ENCODE peak calls at places on chromosome 5, in ten cellular contexts. One of them, this sample, is unnamed.
A peak's percentile ranks its signal among the peaks of the same experiment; 100 is the strongest.

GRCh38 chr5:28523887-28524637 is 1485.7 kb upstream of the CDH9 start:
- DNase-seq in CD8-positive, alpha-beta memory T cell: no peak
- DNase-seq in IMR-90: peak; percentile 53
- DNase-seq in neuronal stem cell: no peak
- DNase-seq in uterus: no peak
- DNase-seq in osteoblast: peak; percentile 27
- DNase-seq in left ventricle myocardium inferior: no peak
- DNase-seq in kidney epithelial cell: peak; percentile 82
- DNase-seq in transverse colon: no peak
- DNase-seq in brain microvascular endothelial cell: peak; percentile 94
- DNase-seq in this sample: no peak

GRCh38 chr5:170861855-170862766 is at the start of gene RANBP17:
- DNase-seq in neuronal stem cell: peak; percentile 71
- DNase-seq in transverse colon: peak; percentile 55
- DNase-seq in osteoblast: peak; percentile 95
- DNase-seq in uterus: peak; percentile 19
- DNase-seq in CD8-positive, alpha-beta memory T cell: no peak
- DNase-seq in left ventricle myocardium inferior: peak; percentile 20
- DNase-seq in IMR-90: peak; percentile 67
- DNase-seq in kidney epithelial cell: no peak
- DNase-seq in brain microvascular endothelial cell: peak; percentile 67
- DNase-seq in this sample: no peak

GRCh38 chr5:146816775-146817387 is 61.7 kb downstream of the PPP2R2B start:
- DNase-seq in brain microvascular endothelial cell: no peak
- DNase-seq in kidney epithelial cell: no peak
- DNase-seq in left ventricle myocardium inferior: no peak
- DNase-seq in CD8-positive, alpha-beta memory T cell: no peak
- DNase-seq in IMR-90: no peak
- DNase-seq in uterus: no peak
- DNase-seq in transverse colon: no peak
- DNase-seq in osteoblast: no peak
- DNase-seq in neuronal stem cell: no peak
- DNase-seq in this sample: no peak

GRCh38 chr5:16617272-16617973 is 626 bp upstream of the RETREG1 start:
- DNase-seq in brain microvascular endothelial cell: no peak
- DNase-seq in uterus: no peak
- DNase-seq in kidney epithelial cell: no peak
- DNase-seq in CD8-positive, alpha-beta memory T cell: peak; percentile 69
- DNase-seq in left ventricle myocardium inferior: peak; percentile 37
- DNase-seq in IMR-90: no peak
- DNase-seq in neuronal stem cell: no peak
- DNase-seq in osteoblast: no peak
- DNase-seq in transverse colon: peak; percentile 14
- DNase-seq in this sample: no peak

GRCh38 chr5:154862766-154863165 is 4.3 kb downstream of the CNOT8 start:
- DNase-seq in uterus: no peak
- DNase-seq in brain microvascular endothelial cell: no peak
- DNase-seq in neuronal stem cell: no peak
- DNase-seq in CD8-positive, alpha-beta memory T cell: no peak
- DNase-seq in IMR-90: no peak
- DNase-seq in left ventricle myocardium inferior: no peak
- DNase-seq in kidney epithelial cell: no peak
- DNase-seq in osteoblast: no peak
- DNase-seq in transverse colon: no peak
- DNase-seq in this sample: no peak

GRCh38 chr5:73495772-73496346 is 2.4 kb upstream of the BTF3 start:
- DNase-seq in neuronal stem cell: no peak
- DNase-seq in brain microvascular endothelial cell: no peak
- DNase-seq in transverse colon: no peak
- DNase-seq in CD8-positive, alpha-beta memory T cell: no peak
- DNase-seq in kidney epithelial cell: no peak
- DNase-seq in uterus: no peak
- DNase-seq in osteoblast: peak; percentile 78
- DNase-seq in left ventricle myocardium inferior: no peak
- DNase-seq in IMR-90: no peak
- DNase-seq in this sample: no peak

GRCh38 chr5:16144416-16144815 is 35.2 kb downstream of the MARCHF11 start:
- DNase-seq in uterus: no peak
- DNase-seq in left ventricle myocardium inferior: no peak
- DNase-seq in transverse colon: no peak
- DNase-seq in kidney epithelial cell: no peak
- DNase-seq in osteoblast: no peak
- DNase-seq in IMR-90: no peak
- DNase-seq in CD8-positive, alpha-beta memory T cell: no peak
- DNase-seq in brain microvascular endothelial cell: no peak
- DNase-seq in neuronal stem cell: no peak
- DNase-seq in this sample: no peak

GRCh38 chr5:75275736-75276135 is 39.1 kb upstream of the ANKRD31 start:
- DNase-seq in uterus: no peak
- DNase-seq in osteoblast: no peak
- DNase-seq in IMR-90: no peak
- DNase-seq in brain microvascular endothelial cell: no peak
- DNase-seq in neuronal stem cell: no peak
- DNase-seq in kidney epithelial cell: no peak
- DNase-seq in transverse colon: no peak
- DNase-seq in left ventricle myocardium inferior: no peak
- DNase-seq in CD8-positive, alpha-beta memory T cell: no peak
- DNase-seq in this sample: no peak

GRCh38 chr5:132655821-132656773 is 1.9 kb upstream of the IL13 start:
- DNase-seq in transverse colon: no peak
- DNase-seq in IMR-90: no peak
- DNase-seq in neuronal stem cell: peak; percentile 15
- DNase-seq in left ventricle myocardium inferior: no peak
- DNase-seq in CD8-positive, alpha-beta memory T cell: no peak
- DNase-seq in kidney epithelial cell: no peak
- DNase-seq in brain microvascular endothelial cell: no peak
- DNase-seq in uterus: no peak
- DNase-seq in osteoblast: peak; percentile 92
- DNase-seq in this sample: no peak

GRCh38 chr5:172740483-172741205 is 30.4 kb downstream of the DUSP1 start:
- DNase-seq in kidney epithelial cell: peak; percentile 88
- DNase-seq in CD8-positive, alpha-beta memory T cell: no peak
- DNase-seq in transverse colon: peak; percentile 60
- DNase-seq in neuronal stem cell: no peak
- DNase-seq in osteoblast: peak; percentile 91
- DNase-seq in uterus: peak; percentile 75
- DNase-seq in brain microvascular endothelial cell: peak; percentile 94
- DNase-seq in IMR-90: peak; percentile 93
- DNase-seq in left ventricle myocardium inferior: peak; percentile 74
- DNase-seq in this sample: peak; percentile 89

GRCh38 chr5:108753877-108754276 is 6.2 kb downstream of the FER start:
- DNase-seq in transverse colon: no peak
- DNase-seq in CD8-positive, alpha-beta memory T cell: no peak
- DNase-seq in left ventricle myocardium inferior: no peak
- DNase-seq in uterus: no peak
- DNase-seq in neuronal stem cell: no peak
- DNase-seq in IMR-90: peak; percentile 72
- DNase-seq in kidney epithelial cell: no peak
- DNase-seq in brain microvascular endothelial cell: peak; percentile 40
- DNase-seq in osteoblast: no peak
- DNase-seq in this sample: no peak

GRCh38 chr5:139543423-139543991 is 17.6 kb upstream of the UBE2D2 start:
- DNase-seq in neuronal stem cell: no peak
- DNase-seq in CD8-positive, alpha-beta memory T cell: peak; percentile 62
- DNase-seq in osteoblast: peak; percentile 47
- DNase-seq in left ventricle myocardium inferior: peak; percentile 77
- DNase-seq in brain microvascular endothelial cell: peak; percentile 17
- DNase-seq in kidney epithelial cell: no peak
- DNase-seq in uterus: peak; percentile 19
- DNase-seq in IMR-90: peak; percentile 5
- DNase-seq in transverse colon: peak; percentile 81
- DNase-seq in this sample: peak; percentile 75

GRCh38 chr5:152560508-152561137 is 155.5 kb upstream of the NMUR2 start:
- DNase-seq in IMR-90: peak; percentile 12
- DNase-seq in CD8-positive, alpha-beta memory T cell: no peak
- DNase-seq in uterus: peak; percentile 41
- DNase-seq in brain microvascular endothelial cell: peak; percentile 48
- DNase-seq in left ventricle myocardium inferior: peak; percentile 68
- DNase-seq in transverse colon: peak; percentile 46
- DNase-seq in neuronal stem cell: peak; percentile 73
- DNase-seq in osteoblast: no peak
- DNase-seq in kidney epithelial cell: peak; percentile 9
- DNase-seq in this sample: no peak

GRCh38 chr5:179914032-179914755 is 6.5 kb upstream of the TBC1D9B start:
- DNase-seq in uterus: no peak
- DNase-seq in left ventricle myocardium inferior: no peak
- DNase-seq in IMR-90: peak; percentile 53
- DNase-seq in osteoblast: peak; percentile 94
- DNase-seq in transverse colon: peak; percentile 39
- DNase-seq in kidney epithelial cell: peak; percentile 7
- DNase-seq in brain microvascular endothelial cell: peak; percentile 18
- DNase-seq in CD8-positive, alpha-beta memory T cell: no peak
- DNase-seq in neuronal stem cell: no peak
- DNase-seq in this sample: no peak

GRCh38 chr5:6408627-6409446 is 30.5 kb upstream of the MED10 start:
- DNase-seq in osteoblast: no peak
- DNase-seq in kidney epithelial cell: no peak
- DNase-seq in transverse colon: no peak
- DNase-seq in CD8-positive, alpha-beta memory T cell: no peak
- DNase-seq in neuronal stem cell: no peak
- DNase-seq in uterus: no peak
- DNase-seq in IMR-90: peak; percentile 1
- DNase-seq in brain microvascular endothelial cell: no peak
- DNase-seq in left ventricle myocardium inferior: no peak
- DNase-seq in this sample: no peak

GRCh38 chr5:116759860-116760644 is 185.4 kb upstream of the SEMA6A start:
- DNase-seq in transverse colon: peak; percentile 16
- DNase-seq in brain microvascular endothelial cell: peak; percentile 73
- DNase-seq in osteoblast: no peak
- DNase-seq in left ventricle myocardium inferior: no peak
- DNase-seq in uterus: no peak
- DNase-seq in CD8-positive, alpha-beta memory T cell: no peak
- DNase-seq in kidney epithelial cell: no peak
- DNase-seq in IMR-90: no peak
- DNase-seq in neuronal stem cell: peak; percentile 82
- DNase-seq in this sample: no peak

GRCh38 chr5:40678021-40678939 is 1.4 kb upstream of the PTGER4 start:
- DNase-seq in kidney epithelial cell: no peak
- DNase-seq in neuronal stem cell: no peak
- DNase-seq in left ventricle myocardium inferior: no peak
- DNase-seq in brain microvascular endothelial cell: no peak
- DNase-seq in transverse colon: no peak
- DNase-seq in uterus: no peak
- DNase-seq in osteoblast: peak; percentile 49
- DNase-seq in CD8-positive, alpha-beta memory T cell: no peak
- DNase-seq in IMR-90: no peak
- DNase-seq in this sample: no peak

GRCh38 chr5:43309657-43310056 is 3.6 kb downstream of the HMGCS1 start:
- DNase-seq in CD8-positive, alpha-beta memory T cell: no peak
- DNase-seq in IMR-90: peak; percentile 10
- DNase-seq in osteoblast: no peak
- DNase-seq in neuronal stem cell: no peak
- DNase-seq in left ventricle myocardium inferior: no peak
- DNase-seq in uterus: no peak
- DNase-seq in kidney epithelial cell: no peak
- DNase-seq in brain microvascular endothelial cell: no peak
- DNase-seq in transverse colon: no peak
- DNase-seq in this sample: no peak
- H3K4me3 ChIP-seq in CD8-positive, alpha-beta memory T cell: no peak overlapping the region
- H3K4me3 ChIP-seq in IMR-90: no peak overlapping the region
- H3K4me3 ChIP-seq in osteoblast: no peak overlapping the region
- H3K4me3 ChIP-seq in neuronal stem cell: peak overlapping the region; percentile 66
- H3K4me3 ChIP-seq in left ventricle myocardium inferior: no peak overlapping the region
- H3K4me3 ChIP-seq in uterus: no peak overlapping the region
- H3K4me3 ChIP-seq in kidney epithelial cell: no peak overlapping the region
- H3K4me3 ChIP-seq in brain microvascular endothelial cell: peak overlapping the region; percentile 98
- H3K4me3 ChIP-seq in transverse colon: no peak overlapping the region
- H3K4me3 ChIP-seq in this sample: no peak overlapping the region

GRCh38 chr5:51395666-51396356 is 12.6 kb downstream of the ISL1 start:
- DNase-seq in brain microvascular endothelial cell: no peak
- DNase-seq in CD8-positive, alpha-beta memory T cell: no peak
- DNase-seq in IMR-90: no peak
- DNase-seq in osteoblast: no peak
- DNase-seq in left ventricle myocardium inferior: no peak
- DNase-seq in neuronal stem cell: no peak
- DNase-seq in kidney epithelial cell: no peak
- DNase-seq in transverse colon: no peak
- DNase-seq in uterus: no peak
- DNase-seq in this sample: no peak
- H3K27me3 ChIP-seq in brain microvascular endothelial cell: peaks cover 15% of the 10 kb centered on the region
- H3K27me3 ChIP-seq in CD8-positive, alpha-beta memory T cell: no peaks in the 10 kb centered on the region
- H3K27me3 ChIP-seq in IMR-90: peaks cover 10% of the 10 kb centered on the region
- H3K27me3 ChIP-seq in osteoblast: no peaks in the 10 kb centered on the region
- H3K27me3 ChIP-seq in left ventricle myocardium inferior: peaks cover 100% of the 10 kb centered on the region
- H3K27me3 ChIP-seq in neuronal stem cell: peaks cover 78% of the 10 kb centered on the region
- H3K27me3 ChIP-seq in kidney epithelial cell: peaks cover 54% of the 10 kb centered on the region
- H3K27me3 ChIP-seq in transverse colon: peaks cover 99% of the 10 kb centered on the region
- H3K27me3 ChIP-seq in uterus: peaks cover 36% of the 10 kb centered on the region
- H3K27me3 ChIP-seq in this sample: peaks cover 19% of the 10 kb centered on the region

DNA sequence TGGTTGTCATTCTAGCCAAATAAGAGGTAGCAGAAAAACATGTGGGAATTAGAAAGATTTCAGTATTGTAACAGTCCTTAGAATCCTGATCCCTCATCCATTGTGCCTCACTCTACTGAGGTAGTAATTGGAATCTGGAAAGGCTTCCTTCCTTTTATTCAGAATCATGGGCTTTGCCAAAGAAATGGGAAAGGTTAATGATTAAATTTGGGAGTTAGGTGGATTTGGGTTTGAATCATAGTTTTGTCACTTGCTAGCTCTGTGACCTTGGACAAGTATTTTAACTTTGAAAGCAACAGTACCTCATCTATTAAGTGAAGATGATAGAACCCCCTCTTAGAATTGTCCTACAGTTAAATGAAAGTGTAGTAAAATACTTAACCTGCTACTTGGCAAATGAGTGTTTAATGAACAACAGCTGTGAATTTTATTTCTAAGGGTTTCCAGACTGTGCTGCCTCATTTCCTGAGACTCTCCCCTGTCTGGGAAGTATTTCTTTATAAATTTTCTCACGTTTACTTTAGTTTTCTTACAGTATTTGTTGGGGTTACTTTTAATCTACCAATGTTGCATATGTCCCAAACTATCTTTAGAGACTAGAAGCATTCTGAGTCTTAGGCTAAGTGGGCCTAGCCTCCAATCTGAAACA is 11.7 kb downstream of the SPDL1 start:
- DNase-seq in CD8-positive, alpha-beta memory T cell: no peak
- DNase-seq in IMR-90: no peak
- DNase-seq in neuronal stem cell: no peak
- DNase-seq in kidney epithelial cell: no peak
- DNase-seq in uterus: no peak
- DNase-seq in osteoblast: peak; percentile 55
- DNase-seq in transverse colon: no peak
- DNase-seq in brain microvascular endothelial cell: no peak
- DNase-seq in left ventricle myocardium inferior: no peak
- DNase-seq in this sample: no peak
- H3K36me3 ChIP-seq in CD8-positive, alpha-beta memory T cell: peaks cover 13% of the 10 kb centered on the region
- H3K36me3 ChIP-seq in IMR-90: peaks cover 9% of the 10 kb centered on the region
- H3K36me3 ChIP-seq in neuronal stem cell: peaks cover 99% of the 10 kb centered on the region
- H3K36me3 ChIP-seq in kidney epithelial cell: peaks cover 1% of the 10 kb centered on the region
- H3K36me3 ChIP-seq in uterus: no peaks in the 10 kb centered on the region
- H3K36me3 ChIP-seq in osteoblast: peaks cover 87% of the 10 kb centered on the region
- H3K36me3 ChIP-seq in transverse colon: no peaks in the 10 kb centered on the region
- H3K36me3 ChIP-seq in brain microvascular endothelial cell: peaks cover 26% of the 10 kb centered on the region
- H3K36me3 ChIP-seq in left ventricle myocardium inferior: peaks cover 86% of the 10 kb centered on the region
- H3K36me3 ChIP-seq in this sample: peaks cover 15% of the 10 kb centered on the region

DNA sequence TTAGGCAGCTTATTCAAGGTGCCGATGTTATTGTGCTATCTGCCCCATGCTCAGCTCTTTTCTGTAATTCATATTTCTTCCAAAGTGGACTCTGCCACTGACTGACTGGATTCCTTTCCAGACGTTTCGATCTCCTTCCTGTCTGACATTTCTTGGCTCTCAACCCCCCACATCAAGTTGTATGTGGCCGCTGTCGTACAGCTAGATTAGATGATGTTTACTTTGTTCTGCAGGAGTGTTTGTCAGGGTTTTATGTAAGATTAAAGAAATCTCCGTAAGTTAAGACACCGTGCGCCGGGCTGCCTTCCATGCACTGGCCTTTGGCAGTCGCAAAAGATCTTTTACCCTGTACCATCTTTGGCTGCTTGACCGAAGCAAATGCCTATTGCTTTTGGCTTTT is 177.9 kb downstream of the FGF1 start:
- DNase-seq in left ventricle myocardium inferior: no peak
- DNase-seq in osteoblast: no peak
- DNase-seq in transverse colon: no peak
- DNase-seq in brain microvascular endothelial cell: no peak
- DNase-seq in CD8-positive, alpha-beta memory T cell: no peak
- DNase-seq in neuronal stem cell: no peak
- DNase-seq in IMR-90: no peak
- DNase-seq in uterus: no peak
- DNase-seq in kidney epithelial cell: no peak
- DNase-seq in this sample: no peak
- H3K4me3 ChIP-seq in left ventricle myocardium inferior: no peak overlapping the region
- H3K4me3 ChIP-seq in osteoblast: no peak overlapping the region
- H3K4me3 ChIP-seq in transverse colon: no peak overlapping the region
- H3K4me3 ChIP-seq in brain microvascular endothelial cell: no peak overlapping the region
- H3K4me3 ChIP-seq in CD8-positive, alpha-beta memory T cell: no peak overlapping the region
- H3K4me3 ChIP-seq in neuronal stem cell: no peak overlapping the region
- H3K4me3 ChIP-seq in IMR-90: no peak overlapping the region
- H3K4me3 ChIP-seq in uterus: no peak overlapping the region
- H3K4me3 ChIP-seq in kidney epithelial cell: no peak overlapping the region
- H3K4me3 ChIP-seq in this sample: no peak overlapping the region

This sample was measured in right atrium auricular region.